ENCODE peak calls at places on chromosome 2, in six cellular contexts. D is MCF 10A; O is ovary; K is activated CD8-positive, alpha-beta T cell treated with anti-CD3 and anti-CD28 coated beads for 36 hours; V is kidney; J is A549. H is an unnamed sample.

GRCh38 chr2:77469086-77469485 is 53.1 kb downstream of the LRRTM4 start:
- DNase-seq in D (no peak), J (no peak), O (no peak), K (no peak), V (no peak), H (no peak)

GRCh38 chr2:241224068-241224850 is 35.8 kb downstream of the ANO7 start:
- DNase-seq in K (no peak), D (peak; percentile 52), J (no peak), O (no peak), V (peak; percentile 77), H (peak; percentile 43)

GRCh38 chr2:217804786-217805678 is 197.8 kb downstream of the TNS1 start:
- DNase-seq in K (no peak), O (no peak), J (no peak), V (no peak), D (no peak), H (no peak)

GRCh38 chr2:62475172-62476011 is 30.6 kb downstream of the TMEM17 start:
- DNase-seq in V (no peak), J (no peak), O (no peak), K (peak; percentile 9), D (no peak), H (no peak)

GRCh38 chr2:195051401-195051800 is 605.6 kb upstream of the SLC39A10 start:
- DNase-seq in V (no peak), D (peak; percentile 87), O (no peak), J (no peak), K (no peak), H (no peak)

GRCh38 chr2:192091480-192091879 is 103.3 kb downstream of the TMEFF2 start:
- DNase-seq in O (no peak), K (no peak), D (no peak), V (no peak), J (no peak), H (no peak)

GRCh38 chr2:168424112-168424951 is 31.7 kb upstream of the CERS6 start:
- DNase-seq in K (no peak), V (no peak), J (no peak), O (no peak), D (peak; percentile 8), H (no peak)

GRCh38 chr2:54598347-54599325 is 124.8 kb upstream of the EML6 start:
- DNase-seq in J (no peak), K (no peak), O (no peak), D (no peak), V (no peak), H (no peak)

GRCh38 chr2:4693266-4693665 is 989.9 kb downstream of the DCDC2C start:
- DNase-seq in O (no peak), J (no peak), K (no peak), V (peak; percentile 68), D (peak; percentile 18), H (no peak)

GRCh38 chr2:189409647-189410046 is 31.6 kb upstream of the WDR75 start:
- DNase-seq in O (no peak), V (no peak), J (no peak), D (no peak), K (no peak), H (no peak)

GRCh38 chr2:97697252-97698235 is 15.8 kb upstream of the ZAP70 start:
- DNase-seq in V (peak; percentile 93), O (peak; percentile 90), J (peak; percentile 63), D (peak; percentile 84), K (peak; percentile 97), H (peak; percentile 95)

GRCh38 chr2:110677080-110677479 is 783 bp downstream of the BUB1 start:
- DNase-seq in K (no peak), D (peak; percentile 6), J (no peak), O (no peak), V (no peak), H (no peak)

GRCh38 chr2:11688222-11689069 is 18.5 kb upstream of the NTSR2 start:
- DNase-seq in D (peak; percentile 81), K (peak; percentile 94), J (peak; percentile 93), V (peak; percentile 87), O (peak; percentile 89), H (peak; percentile 90)

GRCh38 chr2:215895330-215895729 is 118.0 kb downstream of the MREG start:
- DNase-seq in K (no peak), O (no peak), D (no peak), J (no peak), V (no peak), H (no peak)

GRCh38 chr2:35973737-35974132 is 381.8 kb upstream of the CRIM1 start:
- DNase-seq in D (peak; percentile 29), J (no peak), V (no peak), K (no peak), O (no peak), H (no peak)

GRCh38 chr2:182522930-182523541 is 96.2 kb upstream of the PDE1A start:
- DNase-seq in D (no peak), J (no peak), K (no peak), V (no peak), O (no peak), H (no peak)

GRCh38 chr2:26609839-26610277 is 31.3 kb downstream of the CIB4 start:
- DNase-seq in K (peak; percentile 28), J (no peak), O (no peak), D (no peak), V (no peak), H (no peak)

GRCh38 chr2:126796931-126797621 is 101.6 kb upstream of the TEX51 start:
- DNase-seq in J (no peak), K (no peak), O (no peak), V (no peak), D (no peak), H (no peak)

GRCh38 chr2:157264099-157264498 is 6.6 kb downstream of the GALNT5 start:
- DNase-seq in D (no peak), J (no peak), O (no peak), K (no peak), V (no peak), H (no peak)

GRCh38 chr2:188600536-188601210 is 309.0 kb downstream of the GULP1 start:
- DNase-seq in J (no peak), D (no peak), K (no peak), O (no peak), V (no peak), H (no peak)

GRCh38 chr2:120791961-120792295 is 56.3 kb downstream of the GLI2 start:
- DNase-seq in D (peak; percentile 56), O (no peak), J (no peak), V (no peak), K (no peak), H (no peak)

GRCh38 chr2:96423866-96424265 is 81.3 kb downstream of the NEURL3 start:
- DNase-seq in O (no peak), D (no peak), V (no peak), K (no peak), J (no peak), H (no peak)

DNA sequence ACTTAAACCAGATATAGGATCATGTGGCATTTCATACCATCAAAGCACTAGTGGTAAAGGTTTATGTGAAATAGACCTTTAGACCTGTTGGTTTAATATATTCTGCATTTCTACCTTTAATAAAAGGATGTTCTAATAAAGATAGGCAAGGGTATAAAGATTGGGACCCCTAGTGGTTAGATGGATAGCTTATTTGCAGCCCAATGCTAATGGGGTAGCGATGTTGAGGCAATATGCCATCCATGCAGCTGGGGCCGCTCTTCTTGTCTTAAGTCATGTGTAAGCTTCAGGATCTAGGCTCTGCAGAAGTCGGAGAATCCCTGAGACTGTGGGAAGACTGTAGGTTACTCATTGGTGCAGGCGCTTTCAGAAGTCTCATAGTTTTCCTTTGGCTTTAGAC is 114.9 kb downstream of the ICOS start:
- DNase-seq in O (no peak), V (no peak), K (no peak), J (peak; percentile 18), D (peak; percentile 8), H (no peak)
- TF ChIP-seq CTCF in O (no peak), V (no peak), K (peak; percentile 44), J (no peak), D (peak; percentile 15), H (peak; percentile 51)

GRCh38 chr2:128469203-128469602 is 150.5 kb upstream of the HS6ST1 start:
- DNase-seq in D (no peak), K (peak; percentile 12), O (no peak), V (no peak), J (no peak), H (no peak)
- TF ChIP-seq CTCF in D (peak; percentile 15), K (peak; percentile 34), O (no peak), V (no peak), J (no peak), H (peak; percentile 55)

DNA sequence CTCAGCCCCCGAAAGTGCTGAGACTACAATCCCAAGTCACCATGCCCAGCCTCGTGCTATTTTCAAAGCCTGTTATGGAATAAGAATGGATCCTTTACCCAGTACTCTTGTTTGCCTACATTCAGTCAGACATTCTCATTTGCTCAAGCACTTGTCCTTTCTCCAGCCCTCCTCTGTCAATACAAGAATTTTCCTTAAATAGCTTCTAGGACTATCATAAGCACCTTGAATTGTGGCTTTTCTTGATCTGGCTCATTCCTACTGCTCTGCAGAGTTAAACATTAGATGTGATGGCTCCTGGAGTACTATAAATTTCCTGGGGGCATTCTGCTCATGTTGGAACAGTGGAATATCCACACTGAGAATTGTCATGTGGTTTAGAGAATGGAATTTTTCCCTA is 506.1 kb downstream of the ARHGAP15 start:
- DNase-seq in D (no peak), K (no peak), V (no peak), J (no peak), O (no peak), H (no peak)
- TF ChIP-seq CTCF in D (no peak), K (no peak), V (no peak), J (no peak), O (no peak), H (no peak)

DNA sequence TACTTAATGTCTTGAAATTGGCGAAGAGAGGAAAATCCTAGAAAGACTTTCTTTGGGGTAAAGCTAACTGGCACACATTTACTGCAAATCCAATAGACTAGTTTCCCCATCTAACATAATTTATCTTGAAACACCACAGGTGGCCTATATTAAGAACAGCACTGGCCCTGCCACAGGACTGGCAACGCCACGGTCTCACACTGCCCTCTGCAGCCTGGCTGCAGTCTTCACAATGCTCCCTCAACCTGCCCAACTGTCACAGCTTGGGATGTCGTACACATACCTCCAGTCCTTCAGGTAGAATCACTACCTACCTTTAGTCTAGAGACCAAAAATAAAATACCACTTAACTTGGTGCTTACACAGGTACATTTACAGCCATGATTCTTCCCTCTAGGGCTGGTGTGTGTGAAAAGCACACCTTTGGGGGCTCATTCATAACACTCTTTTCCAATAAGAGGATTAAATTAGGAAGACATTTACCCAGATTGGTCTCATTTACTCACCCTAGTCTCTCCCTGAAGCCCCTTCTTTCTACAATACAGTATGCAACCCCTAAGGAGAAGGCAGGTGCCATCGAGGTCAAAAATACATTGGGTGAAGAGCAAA is 222.2 kb downstream of the C1D start:
- DNase-seq in K (peak; percentile 43), O (peak; percentile 59), J (peak; percentile 46), V (peak; percentile 84), D (peak; percentile 73), H (peak; percentile 39)
- TF ChIP-seq CTCF in K (peak; percentile 59), O (no peak), J (peak; percentile 89), V (peak; percentile 78), D (peak; percentile 90), H (peak; percentile 83)

GRCh38 chr2:14752294-14752693 is 119.8 kb downstream of the LRATD1 start:
- DNase-seq in V (no peak), O (no peak), D (peak; percentile 43), J (no peak), K (no peak), H (no peak)
- TF ChIP-seq CTCF in V (no peak), O (no peak), D (no peak), J (no peak), K (no peak), H (no peak)

GRCh38 chr2:71224457-71224856 is 2.4 kb downstream of the PAIP2B start:
- DNase-seq in O (no peak), D (no peak), J (no peak), K (no peak), V (no peak), H (no peak)
- TF ChIP-seq CTCF in O (no peak), D (no peak), J (no peak), K (no peak), V (no peak), H (no peak)

H was measured in neural crest cell.